ENCODE peak calls at places on chromosome 12, in five cellular contexts. One of them, this sample, is unnamed.
A peak's percentile ranks its signal among the peaks of the same experiment; 100 is the strongest.

GRCh38 chr12:98709022-98709421 is 63.9 kb downstream of the APAF1 start:
- DNase-seq in breast epithelium: no peak
- DNase-seq in stomach: no peak
- DNase-seq in spleen: no peak
- DNase-seq in HCT116: no peak
- DNase-seq in this sample: no peak

GRCh38 chr12:100578923-100579322 is 5.4 kb downstream of the GAS2L3 start:
- DNase-seq in breast epithelium: no peak
- DNase-seq in stomach: no peak
- DNase-seq in spleen: no peak
- DNase-seq in HCT116: no peak
- DNase-seq in this sample: no peak

GRCh38 chr12:22529281-22530060 is 14.9 kb downstream of the C2CD5 start:
- DNase-seq in breast epithelium: no peak
- DNase-seq in stomach: no peak
- DNase-seq in spleen: no peak
- DNase-seq in HCT116: no peak
- DNase-seq in this sample: no peak

GRCh38 chr12:45989277-45989856 is 1.0 kb downstream of the SCAF11 start:
- DNase-seq in breast epithelium: no peak
- DNase-seq in stomach: peak; percentile 68
- DNase-seq in spleen: peak; percentile 93
- DNase-seq in HCT116: peak; percentile 28
- DNase-seq in this sample: no peak

GRCh38 chr12:52160200-52160599 is 31.6 kb downstream of the KRT80 start:
- DNase-seq in breast epithelium: no peak
- DNase-seq in stomach: no peak
- DNase-seq in spleen: no peak
- DNase-seq in HCT116: no peak
- DNase-seq in this sample: no peak

GRCh38 chr12:53999596-54000104 is 311 bp upstream of the HOXC9 start:
- DNase-seq in breast epithelium: peak; percentile 81
- DNase-seq in stomach: no peak
- DNase-seq in spleen: no peak
- DNase-seq in HCT116: peak; percentile 75
- DNase-seq in this sample: no peak

GRCh38 chr12:100720016-100720654 is 74.4 kb upstream of the ANO4 start:
- DNase-seq in breast epithelium: no peak
- DNase-seq in stomach: no peak
- DNase-seq in spleen: no peak
- DNase-seq in HCT116: no peak
- DNase-seq in this sample: no peak

GRCh38 chr12:113896194-113896593 is 69.9 kb downstream of the RBM19 start:
- DNase-seq in breast epithelium: no peak
- DNase-seq in stomach: no peak
- DNase-seq in spleen: no peak
- DNase-seq in HCT116: no peak
- DNase-seq in this sample: no peak

GRCh38 chr12:79614730-79615129 is 76.0 kb downstream of the PAWR start:
- DNase-seq in breast epithelium: no peak
- DNase-seq in stomach: no peak
- DNase-seq in spleen: no peak
- DNase-seq in HCT116: no peak
- DNase-seq in this sample: no peak

GRCh38 chr12:128455849-128456248 is 188.9 kb downstream of the TMEM132C start:
- DNase-seq in breast epithelium: no peak
- DNase-seq in stomach: no peak
- DNase-seq in spleen: no peak
- DNase-seq in HCT116: no peak
- DNase-seq in this sample: no peak

GRCh38 chr12:1807107-1807478 is 13.3 kb upstream of the LRTM2 start:
- DNase-seq in breast epithelium: no peak
- DNase-seq in stomach: no peak
- DNase-seq in spleen: peak; percentile 61
- DNase-seq in HCT116: no peak
- DNase-seq in this sample: no peak

DNA sequence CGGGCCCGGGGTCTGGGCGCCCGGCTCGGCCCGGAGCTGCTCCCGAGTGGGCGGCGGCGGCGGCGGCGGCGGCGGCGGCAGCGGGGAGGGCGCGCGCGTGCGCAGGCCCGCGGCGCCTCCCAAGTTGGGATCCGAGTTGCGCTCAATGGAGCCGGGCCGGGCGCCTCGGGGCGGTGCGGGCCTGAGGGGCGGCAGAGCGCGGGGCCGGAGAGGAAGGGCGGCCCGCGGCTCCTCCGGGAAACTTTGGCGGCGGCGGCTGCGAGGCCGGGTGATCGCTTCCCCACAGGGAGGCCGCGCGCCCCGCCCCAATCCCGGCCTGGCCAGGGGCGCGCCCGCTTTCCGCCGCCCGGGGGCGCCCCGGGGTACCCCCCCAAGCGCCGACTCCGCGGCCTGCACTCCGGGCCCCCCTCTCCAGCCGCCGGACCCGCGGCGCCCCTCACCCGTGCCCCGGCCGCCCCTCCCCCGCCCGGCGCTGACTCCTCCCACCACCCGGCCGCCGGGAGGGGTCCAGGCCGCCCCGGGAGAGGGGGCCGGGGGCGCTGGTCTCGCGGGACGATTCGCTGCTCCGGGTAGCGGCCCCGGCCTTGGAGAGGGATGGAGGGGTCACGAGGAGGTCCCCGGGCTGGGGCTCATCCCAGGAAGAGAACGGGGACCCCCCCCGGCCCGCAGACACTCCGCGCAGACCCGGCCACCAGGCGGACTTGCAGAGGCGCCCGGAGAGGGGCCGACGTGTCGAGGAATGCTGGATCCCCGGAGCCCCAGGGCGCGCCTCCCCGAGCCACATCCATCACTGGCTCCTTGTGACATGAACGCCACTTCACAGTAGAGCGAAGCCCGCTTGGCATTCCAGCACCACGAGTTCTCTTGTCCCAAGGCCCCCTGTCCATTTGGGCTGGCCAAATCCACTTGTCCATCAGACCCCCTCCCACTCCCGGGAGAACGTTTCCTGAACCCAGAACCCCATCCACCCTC is at the start of gene RILPL1:
- DNase-seq in breast epithelium: peak; percentile 60
- DNase-seq in stomach: peak; percentile 41
- DNase-seq in spleen: peak; percentile 89
- DNase-seq in HCT116: no peak
- DNase-seq in this sample: peak; percentile 85
- TF ChIP-seq CTCF in breast epithelium: peak; percentile 21
- TF ChIP-seq CTCF in stomach: peak; percentile 13
- TF ChIP-seq CTCF in spleen: peak; percentile 54
- TF ChIP-seq CTCF in HCT116: no peak
- TF ChIP-seq CTCF in this sample: peak; percentile 4

GRCh38 chr12:40602562-40602961 is 89.7 kb upstream of the CNTN1 start:
- DNase-seq in breast epithelium: no peak
- DNase-seq in stomach: no peak
- DNase-seq in spleen: no peak
- DNase-seq in HCT116: no peak
- DNase-seq in this sample: no peak
- TF ChIP-seq POLR2AphosphoS5 in breast epithelium: no peak
- TF ChIP-seq POLR2AphosphoS5 in stomach: no peak
- TF ChIP-seq POLR2AphosphoS5 in spleen: no peak
- TF ChIP-seq POLR2AphosphoS5 in HCT116: no peak
- TF ChIP-seq POLR2AphosphoS5 in this sample: no peak

GRCh38 chr12:38102197-38102596 is 214.4 kb upstream of the ALG10B start:
- DNase-seq in breast epithelium: no peak
- DNase-seq in stomach: no peak
- DNase-seq in spleen: no peak
- DNase-seq in HCT116: no peak
- DNase-seq in this sample: no peak

GRCh38 chr12:38099686-38100085 is 216.9 kb upstream of the ALG10B start:
- DNase-seq in breast epithelium: no peak
- DNase-seq in stomach: no peak
- DNase-seq in spleen: no peak
- DNase-seq in HCT116: no peak
- DNase-seq in this sample: no peak

GRCh38 chr12:38101753-38102152 is 214.8 kb upstream of the ALG10B start:
- DNase-seq in breast epithelium: no peak
- DNase-seq in stomach: no peak
- DNase-seq in spleen: no peak
- DNase-seq in HCT116: no peak
- DNase-seq in this sample: no peak
- H3K9me3 ChIP-seq in breast epithelium: peaks cover 10% of the 10 kb centered on the region
- H3K9me3 ChIP-seq in stomach: no peaks in the 10 kb centered on the region
- H3K9me3 ChIP-seq in spleen: peaks cover 11% of the 10 kb centered on the region
- H3K9me3 ChIP-seq in HCT116: no peaks in the 10 kb centered on the region
- H3K9me3 ChIP-seq in this sample: peaks cover 6% of the 10 kb centered on the region

GRCh38 chr12:62789856-62790255 is 145.1 kb downstream of the PPM1H start:
- DNase-seq in breast epithelium: no peak
- DNase-seq in stomach: no peak
- DNase-seq in spleen: no peak
- DNase-seq in HCT116: no peak
- DNase-seq in this sample: no peak

GRCh38 chr12:62792526-62792925 is 142.4 kb downstream of the PPM1H start:
- DNase-seq in breast epithelium: no peak
- DNase-seq in stomach: no peak
- DNase-seq in spleen: no peak
- DNase-seq in HCT116: no peak
- DNase-seq in this sample: no peak

GRCh38 chr12:62793256-62794217 is 141.4 kb downstream of the PPM1H start:
- DNase-seq in breast epithelium: peak; percentile 82
- DNase-seq in stomach: peak; percentile 88
- DNase-seq in spleen: peak; percentile 92
- DNase-seq in HCT116: peak; percentile 60
- DNase-seq in this sample: peak; percentile 89

GRCh38 chr12:62799126-62799736 is 135.7 kb downstream of the PPM1H start:
- DNase-seq in breast epithelium: no peak
- DNase-seq in stomach: peak; percentile 51
- DNase-seq in spleen: no peak
- DNase-seq in HCT116: peak; percentile 48
- DNase-seq in this sample: no peak

GRCh38 chr12:62794218-62794583 is 140.7 kb downstream of the PPM1H start:
- DNase-seq in breast epithelium: no peak
- DNase-seq in stomach: no peak
- DNase-seq in spleen: no peak
- DNase-seq in HCT116: no peak
- DNase-seq in this sample: no peak
- TF ChIP-seq CTCF in breast epithelium: no peak
- TF ChIP-seq CTCF in stomach: no peak
- TF ChIP-seq CTCF in spleen: peak; percentile 36
- TF ChIP-seq CTCF in HCT116: no peak
- TF ChIP-seq CTCF in this sample: no peak

This sample was measured in suprapubic skin.